ENCODE peak calls at places on chromosome 3, in four cellular contexts. N, I, R and C are unnamed samples. For H3K9me3 and H3K4me1, the result is how much of the 10 kb centered on the place peaks cover.

GRCh38 chr3:43638594-43639447 is 17.0 kb upstream of the ANO10 start:
- DNase-seq in N (peak), I (no peak), R (no peak), C (no peak)

GRCh38 chr3:4825572-4826236 is 153.5 kb upstream of the BHLHE40 start:
- DNase-seq in N (peak), I (no peak), R (no peak), C (no peak)

GRCh38 chr3:196227629-196228493 is 11.5 kb downstream of the SLC51A start:
- DNase-seq in N (no peak), I (no peak), R (no peak), C (no peak)

GRCh38 chr3:56929809-56930615 is 128.3 kb upstream of the ARHGEF3 start:
- DNase-seq in N (no peak), I (no peak), R (no peak), C (no peak)

GRCh38 chr3:67006460-67006859 is 8.4 kb downstream of the KBTBD8 start:
- DNase-seq in N (no peak), I (no peak), R (no peak), C (no peak)

GRCh38 chr3:13210221-13210975 is 137.2 kb upstream of the IQSEC1 start:
- DNase-seq in N (no peak), I (no peak), R (no peak), C (no peak)

GRCh38 chr3:55180936-55181535 is 253.2 kb upstream of the LRTM1 start:
- DNase-seq in N (peak), I (no peak), R (no peak), C (no peak)

GRCh38 chr3:126972866-126973265 is 10.0 kb upstream of the PLXNA1 start:
- DNase-seq in N (no peak), I (no peak), R (no peak), C (no peak)

GRCh38 chr3:107796786-107797185 is 274.0 kb downstream of the BBX start:
- DNase-seq in N (no peak), I (no peak), R (no peak), C (no peak)

GRCh38 chr3:160447544-160447943 is 2.0 kb downstream of the TRIM59 start:
- DNase-seq in N (no peak), I (no peak), R (no peak), C (no peak)

GRCh38 chr3:196322-197153 is at the start of gene CHL1:
- DNase-seq in N (no peak), I (peak), R (no peak), C (no peak)

GRCh38 chr3:111369953-111370352 is 172.0 kb upstream of the CD96 start:
- DNase-seq in N (no peak), I (no peak), R (no peak), C (no peak)

GRCh38 chr3:55554621-55555020 is 67.5 kb upstream of the WNT5A start:
- DNase-seq in N (no peak), I (no peak), R (no peak), C (no peak)

GRCh38 chr3:71121429-71122167 is 461.9 kb downstream of the FOXP1 start:
- DNase-seq in N (no peak), I (no peak), R (no peak), C (no peak)

GRCh38 chr3:133928136-133928893 is 32.6 kb upstream of the RAB6B start:
- DNase-seq in N (no peak), I (no peak), R (no peak), C (no peak)

GRCh38 chr3:195025881-195026200 is 245.1 kb downstream of the XXYLT1 start:
- DNase-seq in N (no peak), I (no peak), R (no peak), C (no peak)

GRCh38 chr3:127738192-127738840 is 65.6 kb downstream of the ABTB1 start:
- DNase-seq in N (no peak), I (no peak), R (no peak), C (no peak)

GRCh38 chr3:12963184-12963868 is 109.9 kb downstream of the IQSEC1 start:
- DNase-seq in N (peak), I (no peak), R (no peak), C (no peak)

GRCh38 chr3:5021571-5022092 is 42.4 kb downstream of the BHLHE40 start:
- DNase-seq in N (no peak), I (no peak), R (no peak), C (no peak)

GRCh38 chr3:65351753-65352152 is 664.0 kb upstream of the ADAMTS9 start:
- DNase-seq in N (no peak), I (no peak), R (no peak), C (no peak)

GRCh38 chr3:114650808-114651207 is 357.0 kb downstream of the TIGIT start:
- DNase-seq in N (no peak), I (no peak), R (no peak), C (no peak)

GRCh38 chr3:156256256-156256655 is 135.9 kb downstream of the KCNAB1 start:
- DNase-seq in N (no peak), I (no peak), R (no peak), C (no peak)

GRCh38 chr3:81920805-81921204 is 159.4 kb upstream of the GBE1 start:
- DNase-seq in N (no peak), I (no peak), R (no peak), C (no peak)

GRCh38 chr3:195352895-195353488 is 82.0 kb upstream of the XXYLT1 start:
- DNase-seq in N (no peak), I (no peak), R (no peak), C (no peak)

GRCh38 chr3:97932387-97932801 is 39.8 kb downstream of the RIOX2 start:
- DNase-seq in N (no peak), I (no peak), R (no peak), C (no peak)

GRCh38 chr3:129474986-129475804 is 35.2 kb downstream of the IFT122 start:
- DNase-seq in N (no peak), I (no peak), R (no peak), C (no peak)

GRCh38 chr3:173396191-173397041 is 1.1 kb upstream of the NLGN1 start:
- DNase-seq in N (no peak), I (peak), R (no peak), C (no peak)

GRCh38 chr3:128247841-128248240 is 94.6 kb downstream of the EEFSEC start:
- DNase-seq in N (no peak), I (no peak), R (no peak), C (no peak)

GRCh38 chr3:65796676-65797075 is 242.0 kb downstream of the MAGI1 start:
- DNase-seq in N (no peak), I (no peak), R (no peak), C (no peak)

GRCh38 chr3:64218746-64219145 is 6.5 kb downstream of the PRICKLE2 start:
- DNase-seq in N (no peak), I (no peak), R (no peak), C (no peak)
- H3K9me3 ChIP-seq in N (under half), I (under half), R (under half), C (under half)

DNA sequence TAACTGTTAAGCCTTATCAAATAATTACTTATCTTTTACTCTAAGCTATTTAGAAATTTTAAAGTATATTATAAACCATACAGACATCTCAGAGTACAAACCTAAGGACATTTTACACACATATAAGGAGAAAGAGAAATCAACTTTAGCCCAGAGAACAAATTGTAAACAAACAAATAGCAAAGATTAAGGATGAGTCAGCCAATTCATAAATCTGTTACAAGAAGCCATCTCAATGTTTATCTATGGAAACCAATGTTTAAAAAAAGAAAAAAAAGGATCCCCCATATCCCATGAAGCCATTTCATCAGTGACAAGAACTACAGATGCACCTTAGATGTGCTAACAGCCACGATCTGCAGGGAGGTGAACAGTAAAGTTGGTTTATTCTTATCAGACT is 437.1 kb downstream of the SHQ1 start:
- DNase-seq in N (no peak), I (no peak), R (no peak), C (no peak)
- H3K4me1 ChIP-seq in N (under half), I (under half), R (half or more), C (under half)

DNA sequence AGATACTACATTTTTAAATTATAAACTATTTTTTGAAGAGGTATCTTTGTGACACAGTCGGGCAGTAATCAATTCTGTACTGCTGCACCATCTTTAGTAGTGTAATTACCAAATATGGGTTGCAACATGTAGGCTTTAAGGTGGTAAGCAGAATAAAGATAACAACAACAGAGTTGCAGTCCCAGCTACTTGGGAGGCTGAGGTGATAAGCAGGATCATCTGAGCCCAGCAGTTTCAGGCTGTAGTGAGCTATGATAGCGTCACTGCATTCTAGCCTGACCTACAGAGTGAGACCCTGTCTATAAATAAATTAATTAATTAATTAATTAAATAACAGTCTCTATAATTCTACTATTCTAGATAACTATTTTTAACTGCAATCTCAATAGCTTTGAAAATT is 6.0 kb downstream of the PLOD2 start:
- DNase-seq in N (no peak), I (no peak), R (no peak), C (no peak)
- H3K27ac ChIP-seq in N (no peak), I (no peak), R (no peak), C (no peak)

GRCh38 chr3:7927864-7928263 is 573.8 kb upstream of the LMCD1 start:
- DNase-seq in N (no peak), I (no peak), R (no peak), C (no peak)

GRCh38 chr3:7929319-7929889 is 572.2 kb upstream of the LMCD1 start:
- DNase-seq in N (no peak), I (no peak), R (no peak), C (no peak)

GRCh38 chr3:7927015-7927414 is 574.6 kb upstream of the LMCD1 start:
- DNase-seq in N (no peak), I (no peak), R (no peak), C (no peak)

DNA sequence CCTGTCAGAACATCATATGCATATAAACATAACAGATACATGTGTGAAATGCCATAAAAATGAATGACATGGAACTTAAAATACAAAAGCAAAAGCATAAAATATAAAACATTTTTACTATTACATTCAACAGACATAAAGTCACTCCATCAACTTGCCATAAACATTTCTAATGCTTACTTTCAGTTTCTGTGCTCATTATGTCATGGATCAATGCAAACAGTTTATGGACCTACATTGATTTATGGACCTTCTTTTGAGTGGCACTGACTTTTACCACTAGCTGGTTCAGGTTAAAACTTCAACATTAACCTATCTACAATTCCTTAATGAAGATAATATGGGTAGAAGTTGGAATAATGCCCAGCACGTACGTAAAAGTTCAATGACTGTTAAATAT is 577.4 kb upstream of the LMCD1 start:
- DNase-seq in N (no peak), I (no peak), R (no peak), C (no peak)
- H3K9me3 ChIP-seq in N (under half), I (under half), R (under half), C (under half)

DNA sequence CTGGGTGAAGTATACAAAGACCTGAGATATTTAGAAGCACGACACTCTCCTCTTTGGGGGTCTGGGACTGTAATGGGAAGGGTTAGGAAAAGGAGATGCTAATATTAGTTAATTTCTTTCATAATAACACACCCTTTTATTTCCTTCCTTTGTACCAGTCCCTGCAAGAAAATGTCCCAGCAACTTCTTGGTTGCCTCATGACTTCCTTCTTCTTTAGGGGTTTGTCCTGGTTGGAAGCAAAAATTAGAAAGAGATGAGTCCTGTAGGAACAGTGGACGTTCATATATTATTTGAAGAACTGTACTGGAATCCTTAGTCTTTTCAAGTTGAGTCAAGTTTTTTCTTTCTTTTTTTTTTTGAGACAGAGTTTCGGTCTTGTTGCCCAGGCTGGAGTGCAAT is 227.8 kb upstream of the TBL1XR1 start:
- DNase-seq in N (no peak), I (no peak), R (no peak), C (no peak)
- H3K4me1 ChIP-seq in N (under half), I (under half), R (under half), C (under half)

GRCh38 chr3:99867594-99868437 is 50.2 kb downstream of the CMSS1 start:
- DNase-seq in N (peak), I (peak), R (no peak), C (no peak)

GRCh38 chr3:99871231-99871898 is 53.7 kb downstream of the CMSS1 start:
- DNase-seq in N (no peak), I (no peak), R (no peak), C (no peak)

GRCh38 chr3:99868438-99868723 is 50.7 kb downstream of the CMSS1 start:
- DNase-seq in N (peak), I (no peak), R (no peak), C (no peak)

GRCh38 chr3:99870712-99871111 is 53.0 kb downstream of the CMSS1 start:
- DNase-seq in N (no peak), I (no peak), R (no peak), C (no peak)

GRCh38 chr3:99869621-99870020 is 52.0 kb downstream of the CMSS1 start:
- DNase-seq in N (no peak), I (no peak), R (no peak), C (no peak)
- H3K27ac ChIP-seq in N (no peak), I (no peak), R (peak), C (no peak)

GRCh38 chr3:7651213-7651612 is 790.3 kb downstream of the GRM7 start:
- DNase-seq in N (no peak), I (no peak), R (no peak), C (no peak)

GRCh38 chr3:7646851-7647250 is 785.9 kb downstream of the GRM7 start:
- DNase-seq in N (no peak), I (no peak), R (no peak), C (no peak)

GRCh38 chr3:7650466-7650865 is 789.6 kb downstream of the GRM7 start:
- DNase-seq in N (no peak), I (no peak), R (no peak), C (no peak)
- H3K9me3 ChIP-seq in N (under half), I (under half), R (under half), C (under half)

DNA sequence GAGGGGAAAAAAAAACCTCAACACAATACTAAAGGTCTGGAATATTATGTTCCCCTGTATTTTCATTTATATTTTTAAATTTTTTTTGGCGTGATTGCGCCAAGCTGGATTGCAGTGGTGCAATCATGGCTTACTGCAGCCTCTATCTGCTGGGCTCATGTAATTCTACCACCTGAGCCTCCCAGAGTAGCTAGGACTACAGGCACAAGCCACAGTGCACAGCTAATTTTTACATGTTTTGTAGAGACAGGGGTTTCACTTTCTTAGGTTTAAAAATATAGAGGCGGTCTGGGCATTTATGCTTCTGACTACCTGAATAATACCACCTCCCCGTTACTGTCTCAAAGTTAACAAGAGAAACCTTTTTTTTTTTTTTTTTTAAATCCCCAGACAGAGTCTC is 51.1 kb upstream of the MAP4 start:
- DNase-seq in N (no peak), I (no peak), R (no peak), C (no peak)
- H3K4me1 ChIP-seq in N (under half), I (under half), R (under half), C (under half)